ENCODE peak calls at places on chromosomes 4 and X, in four cellular contexts. V, O, W and Q are unnamed samples.

GRCh38 chr4:142809559-142809958 is 36.5 kb downstream of the INPP4B start:
- DNase-seq in V (no peak), O (no peak), W (no peak), Q (no peak)

GRCh38 chrX:63408050-63408449 is 56.9 kb upstream of the SPIN4 start:
- DNase-seq in V (no peak), O (no peak), W (no peak), Q (no peak)

GRCh38 chr4:129578336-129578735 is 482.4 kb downstream of the C4orf33 start:
- DNase-seq in V (no peak), O (no peak), W (no peak), Q (no peak)

GRCh38 chr4:60729194-60729593 is 470.9 kb upstream of the ADGRL3 start:
- DNase-seq in V (no peak), O (peak), W (no peak), Q (no peak)

GRCh38 chr4:13344216-13344615 is 139.9 kb downstream of the RAB28 start:
- DNase-seq in V (no peak), O (no peak), W (no peak), Q (no peak)

GRCh38 chrX:13891367-13892146 is 74.7 kb upstream of the GPM6B start:
- DNase-seq in V (peak), O (no peak), W (no peak), Q (no peak)

GRCh38 chrX:10496345-10496965 is 123.9 kb downstream of the MID1 start:
- DNase-seq in V (no peak), O (peak), W (no peak), Q (no peak)

GRCh38 chr4:30068234-30068633 is 651.9 kb upstream of the PCDH7 start:
- DNase-seq in V (no peak), O (no peak), W (no peak), Q (peak)

GRCh38 chr4:165668694-165669093 is 204.3 kb upstream of the TLL1 start:
- DNase-seq in V (no peak), O (peak), W (no peak), Q (no peak)

GRCh38 chrX:29447867-29448266 is 767.5 kb upstream of the MAGEB2 start:
- DNase-seq in V (no peak), O (no peak), W (no peak), Q (no peak)

GRCh38 chr4:77579406-77580076 is 26.1 kb upstream of the CXCL13 start:
- DNase-seq in V (no peak), O (peak), W (no peak), Q (no peak)

GRCh38 chr4:56986192-56986591 is 7.5 kb downstream of the POLR2B start:
- DNase-seq in V (no peak), O (peak), W (no peak), Q (no peak)

GRCh38 chr4:188930822-188931221 is 791.6 kb downstream of the TRIML1 start:
- DNase-seq in V (no peak), O (peak), W (no peak), Q (no peak)

GRCh38 chr4:48832571-48832970 is 1.7 kb downstream of the OCIAD1 start:
- DNase-seq in V (no peak), O (no peak), W (no peak), Q (no peak)

GRCh38 chrX:75156537-75156945 is 458 bp upstream of the ABCB7 start:
- DNase-seq in V (no peak), O (peak), W (no peak), Q (no peak)

GRCh38 chr4:183876268-183876934 is 28.7 kb upstream of the STOX2 start:
- DNase-seq in V (peak), O (peak), W (no peak), Q (peak)

GRCh38 chr4:139556735-139557505 is 901 bp upstream of the SETD7 start:
- DNase-seq in V (peak), O (no peak), W (peak), Q (peak)

GRCh38 chr4:141912831-141913230 is 276.4 kb downstream of the IL15 start:
- DNase-seq in V (no peak), O (peak), W (peak), Q (peak)

GRCh38 chrX:150982235-150982785 is 825 bp upstream of the HMGB3 start:
- DNase-seq in V (no peak), O (peak), W (no peak), Q (no peak)

GRCh38 chr4:76426272-76426671 is 5.3 kb upstream of the CCDC158 start:
- DNase-seq in V (no peak), O (no peak), W (no peak), Q (no peak)

GRCh38 chr4:184016742-184017668 is 111.9 kb downstream of the STOX2 start:
- DNase-seq in V (no peak), O (no peak), W (no peak), Q (no peak)

GRCh38 chrX:11269006-11269405 is 24.2 kb upstream of the AMELX start:
- DNase-seq in V (no peak), O (no peak), W (no peak), Q (no peak)

GRCh38 chrX:30561191-30561590 is 16.4 kb downstream of the TASL start:
- DNase-seq in V (no peak), O (no peak), W (no peak), Q (no peak)

GRCh38 chr4:90580271-90580825 is 453.2 kb downstream of the CCSER1 start:
- DNase-seq in V (no peak), O (no peak), W (no peak), Q (peak)

GRCh38 chrX:19174401-19175025 is 52.2 kb upstream of the ADGRG2 start:
- DNase-seq in V (peak), O (peak), W (no peak), Q (no peak)

GRCh38 chrX:74890676-74891430 is 34.4 kb downstream of the NEXMIF start:
- DNase-seq in V (no peak), O (no peak), W (no peak), Q (no peak)

GRCh38 chrX:77415161-77415560 is 32.0 kb upstream of the FGF16 start:
- DNase-seq in V (no peak), O (no peak), W (no peak), Q (no peak)

GRCh38 chr4:8192748-8193738 is 6.0 kb upstream of the SH3TC1 start:
- DNase-seq in V (no peak), O (peak), W (peak), Q (peak)

GRCh38 chr4:84916233-84916632 is 50.3 kb downstream of the WDFY3 start:
- DNase-seq in V (no peak), O (no peak), W (no peak), Q (no peak)

GRCh38 chrX:64894454-64895038 is 81.7 kb downstream of the ZC4H2 start:
- DNase-seq in V (peak), O (peak), W (peak), Q (peak)

GRCh38 chr4:79528241-79528706 is 120.2 kb upstream of the GK2 start:
- DNase-seq in V (no peak), O (peak), W (no peak), Q (no peak)

GRCh38 chr4:4334798-4335520 is 44.9 kb downstream of the ZBTB49 start:
- DNase-seq in V (peak), O (peak), W (peak), Q (peak)

GRCh38 chrX:116185163-116185562 is 14.6 kb downstream of the AGTR2 start:
- DNase-seq in V (no peak), O (no peak), W (no peak), Q (no peak)

GRCh38 chr4:25313194-25313895 is 771 bp downstream of the ZCCHC4 start:
- DNase-seq in V (no peak), O (peak), W (peak), Q (no peak)

GRCh38 chrX:1020634-1021166 is 191.7 kb downstream of the CRLF2 start:
- DNase-seq in V (no peak), O (no peak), W (no peak), Q (no peak)

GRCh38 chr4:173256825-173257224 is 77.3 kb downstream of the HMGB2 start:
- DNase-seq in V (no peak), O (no peak), W (no peak), Q (no peak)

GRCh38 chr4:173257732-173258717 is 76.1 kb downstream of the HMGB2 start:
- DNase-seq in V (peak), O (peak), W (peak), Q (peak)

GRCh38 chr4:173258866-173259265 is 75.3 kb downstream of the HMGB2 start:
- DNase-seq in V (no peak), O (no peak), W (no peak), Q (no peak)

GRCh38 chr4:173261052-173261451 is 73.1 kb downstream of the HMGB2 start:
- DNase-seq in V (no peak), O (no peak), W (no peak), Q (no peak)

GRCh38 chr4:173259310-173259709 is 74.8 kb downstream of the HMGB2 start:
- DNase-seq in V (no peak), O (no peak), W (no peak), Q (no peak)
- TF ChIP-seq CTCF in V (no peak), O (peak), W (no peak), Q (no peak)

DNA sequence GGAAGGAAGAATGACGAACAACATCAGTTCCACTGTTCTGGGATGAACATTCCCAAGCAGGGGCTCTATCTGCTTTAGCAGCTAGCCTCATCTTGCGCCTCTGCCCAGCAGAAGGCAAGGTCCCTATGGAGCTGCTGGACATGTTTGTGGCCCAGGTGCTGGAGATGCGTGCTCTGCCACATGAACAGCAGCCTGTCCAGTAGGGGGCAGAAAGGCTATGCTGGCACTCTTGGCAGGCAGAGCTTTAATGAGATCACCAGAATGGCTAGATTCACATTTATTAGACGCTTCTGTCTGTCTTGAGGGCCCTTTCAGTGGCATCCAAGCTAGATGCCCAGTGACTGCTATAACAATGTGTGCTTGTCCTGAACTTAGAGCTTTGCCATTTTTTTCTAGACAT is 1826.0 kb downstream of the STIM2 start:
- DNase-seq in V (no peak), O (peak), W (peak), Q (peak)
- TF ChIP-seq CTCF in V (no peak), O (peak), W (no peak), Q (peak)

GRCh38 chrX:132433551-132433950 is 55.3 kb downstream of the MBNL3 start:
- DNase-seq in V (no peak), O (no peak), W (no peak), Q (no peak)
- TF ChIP-seq CTCF in V (no peak), O (no peak), W (no peak), Q (no peak)

DNA sequence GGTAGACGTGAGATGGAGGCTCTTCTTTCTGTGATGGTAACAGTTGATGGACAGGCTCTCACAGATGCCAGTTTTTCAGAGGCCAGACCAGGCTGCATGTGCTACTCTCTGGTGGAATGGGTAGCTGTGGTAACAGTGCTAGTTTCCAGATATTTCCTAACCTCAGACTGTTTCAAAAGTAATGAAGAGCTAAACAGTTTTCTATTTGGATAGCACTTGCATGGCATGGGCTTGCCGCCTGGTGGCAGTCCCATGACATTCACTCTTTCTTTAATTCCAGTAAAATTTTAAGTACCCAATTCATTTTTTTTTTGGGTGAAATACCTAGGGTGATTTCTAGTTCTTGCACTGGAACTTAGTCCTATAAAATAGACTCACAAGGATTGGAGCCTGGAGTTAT is 220.2 kb upstream of the MAD2L1 start:
- DNase-seq in V (no peak), O (no peak), W (no peak), Q (no peak)
- TF ChIP-seq CTCF in V (peak), O (peak), W (no peak), Q (no peak)

GRCh38 chr4:16464651-16465050 is 238.4 kb upstream of the TAPT1 start:
- DNase-seq in V (no peak), O (no peak), W (no peak), Q (no peak)
- TF ChIP-seq CTCF in V (no peak), O (no peak), W (no peak), Q (no peak)

DNA sequence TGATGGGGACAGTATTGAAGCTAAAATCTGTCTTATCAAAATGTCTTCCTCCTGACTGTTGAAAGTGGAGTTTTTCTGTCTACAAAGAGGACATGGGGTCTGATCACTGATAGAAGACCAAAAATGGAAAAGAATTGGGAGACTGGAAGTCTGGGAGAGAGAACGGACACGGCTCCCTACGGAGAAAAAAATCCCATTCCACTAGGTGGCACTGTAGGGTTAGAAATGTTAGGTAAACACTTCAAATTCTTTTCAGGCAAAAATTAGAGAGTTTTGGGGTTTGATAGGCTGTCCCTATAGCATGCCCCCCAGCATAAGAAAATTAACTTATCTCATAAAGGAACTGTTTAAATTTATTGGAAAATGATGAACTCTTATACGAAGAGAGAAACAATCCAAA is 200.5 kb downstream of the FAM133A start:
- DNase-seq in V (no peak), O (peak), W (peak), Q (peak)
- TF ChIP-seq CTCF in V (peak), O (peak), W (no peak), Q (peak)

DNA sequence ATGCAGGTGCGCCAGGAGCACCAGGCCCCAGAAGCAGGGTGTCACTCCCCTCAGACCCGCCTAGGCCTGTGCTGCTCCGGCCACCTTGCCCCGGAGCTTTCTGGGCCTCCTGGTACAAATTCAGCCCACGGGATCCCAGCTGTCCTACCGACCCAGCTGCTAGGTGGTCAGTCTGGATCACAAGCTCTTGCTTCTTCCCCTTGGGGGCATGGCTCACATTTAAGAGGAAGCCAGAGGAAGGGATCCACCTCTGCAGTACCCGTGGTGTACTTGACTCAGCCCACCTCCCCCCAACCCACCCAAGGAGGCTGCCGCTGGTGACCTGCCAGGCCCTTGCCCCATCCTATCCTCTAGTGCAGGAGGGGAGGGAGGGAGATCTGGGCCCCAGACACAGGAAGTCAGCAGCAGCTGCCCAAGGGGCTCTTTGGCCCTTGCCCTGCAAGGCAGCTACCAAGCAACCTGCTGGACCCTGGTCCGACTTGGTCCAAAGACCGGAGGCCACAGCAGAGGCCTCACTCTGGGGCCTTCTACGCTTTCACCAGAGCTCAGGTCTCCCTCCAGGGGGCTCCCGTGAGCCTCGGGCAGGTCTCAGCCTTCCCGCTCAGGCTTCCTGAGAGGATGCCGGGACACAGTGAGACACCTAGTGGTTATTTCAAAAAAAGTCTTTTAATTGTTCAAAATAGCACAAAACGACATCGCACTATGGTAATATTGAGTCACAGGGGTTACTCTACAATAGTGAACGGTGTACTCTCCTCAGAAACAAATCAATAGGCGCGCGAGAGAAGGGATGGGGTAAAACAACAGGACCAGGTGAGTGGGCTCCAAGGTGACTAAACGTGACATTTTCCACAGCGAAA is 2.7 kb upstream of the RENBP start:
- DNase-seq in V (peak), O (peak), W (peak), Q (peak)
- TF ChIP-seq CTCF in V (peak), O (peak), W (peak), Q (peak)

GRCh38 chr4:5387457-5387856 is 320.9 kb downstream of the EVC2 start:
- DNase-seq in V (no peak), O (no peak), W (no peak), Q (no peak)
- TF ChIP-seq CTCF in V (no peak), O (peak), W (no peak), Q (no peak)